ENCODE peak calls at places on chromosomes 16 and 17, in eight cellular contexts. X is stimulated activated CD4-positive, alpha-beta T cell treated with anti-CD3 and anti-CD28 coated beads, Interleukin-12 subunit alpha, Interleukin-12 subunit beta, amount 100 ng/mL, for 4 hours; O is dorsolateral prefrontal cortex; T is activated T-cell treated with anti-CD3 and anti-CD28 coated beads for 4 hours; U is HFF-Myc; M is transverse colon; G is left ventricle myocardium inferior; Q is fibroblast of the conjunctiva. Y is an unnamed sample.

GRCh38 chr17:7323731-7324437 is 5.3 kb downstream of the NEURL4 start:
- DNase-seq in X (peak; percentile 62), O (peak; percentile 23), T (peak; percentile 52), U (no peak), M (peak; percentile 65), G (peak; percentile 50), Q (no peak), Y (no peak)

GRCh38 chr17:30155389-30155788 is 38.8 kb downstream of the NSRP1 start:
- DNase-seq in X (no peak), O (no peak), T (no peak), U (no peak), M (no peak), G (no peak), Q (no peak), Y (no peak)

GRCh38 chr17:68598074-68598473 is 3.1 kb downstream of the FAM20A start:
- DNase-seq in X (no peak), O (no peak), T (no peak), U (no peak), M (no peak), G (no peak), Q (no peak), Y (no peak)

GRCh38 chr17:9105068-9105868 is 84.0 kb downstream of the NTN1 start:
- DNase-seq in X (no peak), O (no peak), T (no peak), U (no peak), M (no peak), G (no peak), Q (no peak), Y (no peak)

GRCh38 chr17:15914400-15915165 is 30.3 kb upstream of the ADORA2B start:
- DNase-seq in X (no peak), O (no peak), T (no peak), U (no peak), M (no peak), G (no peak), Q (no peak), Y (peak; percentile 15)

GRCh38 chr16:28136751-28137434 is 73.4 kb upstream of the GSG1L start:
- DNase-seq in X (no peak), O (no peak), T (no peak), U (no peak), M (no peak), G (no peak), Q (no peak), Y (no peak)

GRCh38 chr16:1156983-1157638 is 4.2 kb downstream of the CACNA1H start:
- DNase-seq in X (no peak), O (no peak), T (no peak), U (no peak), M (no peak), G (no peak), Q (no peak), Y (no peak)

GRCh38 chr16:85329059-85329812 is 217.0 kb upstream of the CIBAR2 start:
- DNase-seq in X (no peak), O (no peak), T (no peak), U (no peak), M (peak; percentile 68), G (no peak), Q (no peak), Y (no peak)

GRCh38 chr17:62030264-62030663 is 34.8 kb downstream of the MED13 start:
- DNase-seq in X (no peak), O (no peak), T (no peak), U (no peak), M (no peak), G (no peak), Q (no peak), Y (no peak)

GRCh38 chr17:73855933-73856332 is 211.7 kb upstream of the SDK2 start:
- DNase-seq in X (no peak), O (no peak), T (no peak), U (no peak), M (no peak), G (no peak), Q (no peak), Y (no peak)

GRCh38 chr16:66428682-66429251 is 1.7 kb downstream of the BEAN1 start:
- DNase-seq in X (no peak), O (no peak), T (no peak), U (no peak), M (no peak), G (no peak), Q (no peak), Y (no peak)

GRCh38 chr16:10584956-10585561 is 4.7 kb upstream of the EMP2 start:
- DNase-seq in X (no peak), O (no peak), T (no peak), U (no peak), M (no peak), G (no peak), Q (no peak), Y (no peak)

GRCh38 chr17:45722161-45722560 is 62.0 kb upstream of the CRHR1 start:
- DNase-seq in X (no peak), O (no peak), T (no peak), U (no peak), M (no peak), G (no peak), Q (no peak), Y (no peak)

GRCh38 chr16:2720719-2721633 is 952 bp upstream of the PRSS27 start:
- DNase-seq in X (peak; percentile 83), O (peak; percentile 82), T (peak; percentile 67), U (peak; percentile 27), M (peak; percentile 90), G (peak; percentile 79), Q (peak; percentile 62), Y (peak; percentile 47)

GRCh38 chr17:81200695-81201580 is 21.8 kb downstream of the CEP131 start:
- DNase-seq in X (no peak), O (peak; percentile 65), T (no peak), U (peak; percentile 48), M (peak; percentile 60), G (no peak), Q (peak; percentile 35), Y (peak; percentile 44)

GRCh38 chr17:12794919-12795517 is 5.7 kb downstream of the ARHGAP44 start:
- DNase-seq in X (no peak), O (no peak), T (no peak), U (no peak), M (no peak), G (no peak), Q (no peak), Y (no peak)

GRCh38 chr17:32488177-32488542 is 1.4 kb downstream of the CDK5R1 start:
- DNase-seq in X (no peak), O (no peak), T (no peak), U (no peak), M (no peak), G (no peak), Q (no peak), Y (no peak)

GRCh38 chr17:28916302-28916934 is 13.5 kb upstream of the DHRS13 start:
- DNase-seq in X (peak; percentile 35), O (peak; percentile 40), T (peak; percentile 21), U (no peak), M (no peak), G (no peak), Q (peak; percentile 39), Y (no peak)

GRCh38 chr17:17712268-17712924 is 31.1 kb downstream of the RAI1 start:
- DNase-seq in X (no peak), O (no peak), T (no peak), U (no peak), M (no peak), G (no peak), Q (peak; percentile 51), Y (peak; percentile 59)

GRCh38 chr17:64289652-64290051 is 26.6 kb upstream of the TEX2 start:
- DNase-seq in X (no peak), O (no peak), T (no peak), U (no peak), M (no peak), G (no peak), Q (no peak), Y (no peak)

Y was measured in AG09319.